ENCODE peak calls at places on chromosome 10, in nine cellular contexts. J, V, O, H, Y, I, B, Q and Z are unnamed samples.

GRCh38 chr10:16612148-16612742 is 90.6 kb upstream of the C1QL3 start:
- DNase-seq in J (peak; percentile 73), V (no peak), O (no peak), H (peak; percentile 14), Y (no peak), I (no peak), B (no peak), Q (peak; percentile 78), Z (no peak)

GRCh38 chr10:17386616-17387075 is 67.7 kb downstream of the ST8SIA6 start:
- DNase-seq in J (no peak), V (peak; percentile 37), O (no peak), H (no peak), Y (no peak), I (no peak), B (no peak), Q (no peak), Z (no peak)

GRCh38 chr10:124560377-124560776 is 98.8 kb downstream of the LHPP start:
- DNase-seq in J (no peak), V (peak; percentile 74), O (peak; percentile 38), H (no peak), Y (peak; percentile 95), I (no peak), B (peak; percentile 22), Q (no peak), Z (peak; percentile 63)

GRCh38 chr10:92756233-92757065 is 66.7 kb downstream of the HHEX start:
- DNase-seq in J (no peak), V (peak; percentile 11), O (no peak), H (no peak), Y (no peak), I (no peak), B (no peak), Q (no peak), Z (no peak)

GRCh38 chr10:34522542-34522941 is 292.6 kb downstream of the PARD3 start:
- DNase-seq in J (no peak), V (no peak), O (no peak), H (no peak), Y (no peak), I (no peak), B (no peak), Q (no peak), Z (no peak)

GRCh38 chr10:63375458-63375857 is 90.3 kb downstream of the JMJD1C start:
- DNase-seq in J (no peak), V (no peak), O (no peak), H (no peak), Y (no peak), I (no peak), B (no peak), Q (no peak), Z (no peak)

GRCh38 chr10:48343106-48343505 is 36.6 kb downstream of the MAPK8 start:
- DNase-seq in J (no peak), V (no peak), O (no peak), H (no peak), Y (no peak), I (no peak), B (no peak), Q (no peak), Z (no peak)

GRCh38 chr10:126187399-126187798 is 200.9 kb downstream of the ADAM12 start:
- DNase-seq in J (no peak), V (no peak), O (no peak), H (no peak), Y (no peak), I (no peak), B (no peak), Q (no peak), Z (no peak)

GRCh38 chr10:61961278-61961677 is 59.8 kb downstream of the ARID5B start:
- DNase-seq in J (no peak), V (no peak), O (no peak), H (peak; percentile 61), Y (no peak), I (no peak), B (no peak), Q (no peak), Z (no peak)

GRCh38 chr10:18501198-18501597 is 150.2 kb downstream of the NSUN6 start:
- DNase-seq in J (no peak), V (no peak), O (no peak), H (no peak), Y (no peak), I (no peak), B (no peak), Q (no peak), Z (no peak)

GRCh38 chr10:3045471-3046209 is 21.7 kb upstream of the PFKP start:
- DNase-seq in J (peak; percentile 61), V (peak; percentile 59), O (peak; percentile 64), H (no peak), Y (peak; percentile 86), I (no peak), B (no peak), Q (peak; percentile 87), Z (peak; percentile 34)

GRCh38 chr10:93458821-93459257 is 23.3 kb downstream of the MYOF start:
- DNase-seq in J (no peak), V (peak; percentile 59), O (no peak), H (no peak), Y (peak; percentile 90), I (peak; percentile 97), B (peak; percentile 79), Q (peak; percentile 90), Z (peak; percentile 76)

GRCh38 chr10:91420868-91421267 is 10.7 kb downstream of the HECTD2 start:
- DNase-seq in J (no peak), V (no peak), O (no peak), H (no peak), Y (no peak), I (no peak), B (no peak), Q (no peak), Z (no peak)

GRCh38 chr10:80582561-80582960 is 44.9 kb downstream of the SH2D4B start:
- DNase-seq in J (no peak), V (no peak), O (no peak), H (no peak), Y (no peak), I (no peak), B (no peak), Q (no peak), Z (no peak)

GRCh38 chr10:11154809-11155208 is 137.1 kb downstream of the CELF2 start:
- DNase-seq in J (no peak), V (no peak), O (no peak), H (no peak), Y (no peak), I (no peak), B (no peak), Q (no peak), Z (no peak)

GRCh38 chr10:57979986-57980385 is 287.7 kb downstream of the IPMK start:
- DNase-seq in J (no peak), V (no peak), O (no peak), H (no peak), Y (no peak), I (no peak), B (no peak), Q (no peak), Z (no peak)

GRCh38 chr10:110176122-110176521 is 31.3 kb upstream of the MXI1 start:
- DNase-seq in J (no peak), V (peak; percentile 34), O (no peak), H (no peak), Y (no peak), I (no peak), B (no peak), Q (no peak), Z (no peak)

GRCh38 chr10:112799726-112800510 is 150.1 kb upstream of the TCF7L2 start:
- DNase-seq in J (no peak), V (no peak), O (no peak), H (no peak), Y (no peak), I (no peak), B (no peak), Q (no peak), Z (no peak)

DNA sequence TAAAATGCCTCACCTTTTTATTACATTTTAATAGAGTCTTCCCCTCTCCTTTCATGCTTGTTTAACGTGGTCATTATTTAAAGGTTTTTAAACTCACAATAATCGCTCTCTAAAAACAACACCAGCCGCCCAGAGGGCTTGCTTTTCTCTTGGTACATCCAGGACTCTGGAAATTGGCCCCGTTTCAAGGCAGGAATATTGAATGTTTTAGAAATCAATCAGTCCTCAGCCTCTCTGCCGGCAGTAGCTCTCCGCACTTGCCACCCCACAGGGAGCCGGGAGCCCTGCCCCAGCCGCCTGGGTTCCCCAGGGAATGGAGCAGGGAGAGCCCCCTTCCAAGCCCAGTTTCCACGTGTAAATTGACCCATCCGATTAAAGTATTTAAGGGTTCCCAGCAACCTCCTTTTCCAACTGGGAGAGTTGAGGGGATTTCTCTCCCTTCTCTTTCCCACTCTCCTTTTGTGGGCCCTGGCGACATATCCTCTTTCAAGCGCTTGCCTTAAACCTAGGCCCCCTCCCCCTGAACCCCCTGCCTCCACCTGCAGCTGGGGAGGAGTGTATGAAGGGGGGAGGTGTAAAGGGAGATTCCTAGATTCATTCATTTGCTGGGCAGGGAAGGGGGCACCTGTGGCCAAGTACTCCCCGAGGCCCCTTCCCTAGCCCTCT is 1.9 kb downstream of the FGF8 start:
- DNase-seq in J (no peak), V (no peak), O (no peak), H (no peak), Y (no peak), I (no peak), B (no peak), Q (peak; percentile 60), Z (peak; percentile 29)
- H3K27me3 ChIP-seq in J (peaks cover 96% of the 10 kb centered on the region), V (peaks cover 85% of the 10 kb centered on the region), O (no peaks in the 10 kb centered on the region), H (peaks cover 21% of the 10 kb centered on the region), Y (peaks cover 35% of the 10 kb centered on the region), I (no peaks in the 10 kb centered on the region), B (peaks cover 16% of the 10 kb centered on the region), Q (peaks cover 10% of the 10 kb centered on the region), Z (peaks cover 45% of the 10 kb centered on the region)

GRCh38 chr10:96902117-96902516 is 70.0 kb downstream of the LCOR start:
- DNase-seq in J (no peak), V (no peak), O (no peak), H (no peak), Y (no peak), I (no peak), B (no peak), Q (no peak), Z (no peak)
- H3K27ac ChIP-seq in J (no peak overlapping the region), V (no peak overlapping the region), O (no peak overlapping the region), H (no peak overlapping the region), Y (no peak overlapping the region), I (no peak overlapping the region), B (no peak overlapping the region), Q (no peak overlapping the region), Z (no peak overlapping the region)

GRCh38 chr10:84820121-84820520 is 491.7 kb downstream of the CCSER2 start:
- DNase-seq in J (no peak), V (no peak), O (no peak), H (no peak), Y (no peak), I (peak; percentile 10), B (no peak), Q (no peak), Z (no peak)
- H3K27me3 ChIP-seq in J (no peaks in the 10 kb centered on the region), V (no peaks in the 10 kb centered on the region), O (no peaks in the 10 kb centered on the region), H (no peaks in the 10 kb centered on the region), Y (no peaks in the 10 kb centered on the region), I (no peaks in the 10 kb centered on the region), B (no peaks in the 10 kb centered on the region), Q (no peaks in the 10 kb centered on the region), Z (no peaks in the 10 kb centered on the region)

GRCh38 chr10:69056536-69057260 is 31.2 kb upstream of the SRGN start:
- DNase-seq in J (no peak), V (no peak), O (no peak), H (no peak), Y (no peak), I (no peak), B (no peak), Q (no peak), Z (no peak)
- H3K27ac ChIP-seq in J (no peak overlapping the region), V (peak overlapping the region; percentile 70), O (peak overlapping the region; percentile 70), H (peak overlapping the region; percentile 37), Y (peak overlapping the region; percentile 51), I (no peak overlapping the region), B (no peak overlapping the region), Q (no peak overlapping the region), Z (no peak overlapping the region)